ENCODE peak calls at places on chromosomes 7 and 10, in five cellular contexts. B is neuronal stem cell, M is fibroblast of lung, O is SK-N-SH, Z is neural progenitor cell. A is an unnamed sample.

GRCh38 chr10:15305161-15305560 is 65.9 kb downstream of the FAM171A1 start:
- DNase-seq in B (no peak), M (no peak), O (no peak), Z (no peak), A (no peak)

GRCh38 chr10:8057636-8058273 is 3.3 kb downstream of the GATA3 start:
- DNase-seq in B (peak; percentile 11), M (no peak), O (no peak), Z (peak; percentile 54), A (peak; percentile 22)

GRCh38 chr10:54469587-54470323 is 331.3 kb downstream of the PCDH15 start:
- DNase-seq in B (no peak), M (no peak), O (no peak), Z (no peak), A (peak; percentile 11)

GRCh38 chr7:101936612-101937231 is 119.3 kb downstream of the CUX1 start:
- DNase-seq in B (no peak), M (peak; percentile 52), O (no peak), Z (peak; percentile 47), A (peak; percentile 77)

GRCh38 chr10:102675887-102676616 is 31.8 kb downstream of the TRIM8 start:
- DNase-seq in B (peak; percentile 40), M (peak; percentile 91), O (no peak), Z (peak; percentile 77), A (peak; percentile 61)

GRCh38 chr7:121530251-121531174 is 134.4 kb upstream of the FAM3C start:
- DNase-seq in B (no peak), M (peak; percentile 83), O (no peak), Z (no peak), A (peak; percentile 37)

GRCh38 chr7:100540073-100540723 is 1.2 kb downstream of the AGFG2 start:
- DNase-seq in B (no peak), M (no peak), O (no peak), Z (no peak), A (peak; percentile 80)

GRCh38 chr7:74074731-74075130 is 8.9 kb upstream of the LIMK1 start:
- DNase-seq in B (no peak), M (no peak), O (no peak), Z (no peak), A (no peak)

GRCh38 chr7:159038066-159038465 is 106.6 kb downstream of the VIPR2 start:
- DNase-seq in B (no peak), M (no peak), O (no peak), Z (no peak), A (no peak)

GRCh38 chr10:93221171-93221496 is 147.4 kb downstream of the CYP26A1 start:
- DNase-seq in B (no peak), M (no peak), O (no peak), Z (no peak), A (no peak)

GRCh38 chr7:158094671-158095256 is 492.9 kb downstream of the PTPRN2 start:
- DNase-seq in B (no peak), M (no peak), O (no peak), Z (no peak), A (no peak)

GRCh38 chr7:104963991-104964385 is 50.0 kb upstream of the KMT2E start:
- DNase-seq in B (no peak), M (peak; percentile 81), O (no peak), Z (no peak), A (no peak)

GRCh38 chr10:42640610-42641229 is 2.4 kb upstream of the ZNF33B start:
- DNase-seq in B (no peak), M (no peak), O (no peak), Z (no peak), A (peak; percentile 20)

GRCh38 chr10:114694735-114695134 is 36.7 kb upstream of the ABLIM1 start:
- DNase-seq in B (peak; percentile 38), M (peak; percentile 36), O (peak; percentile 41), Z (peak; percentile 71), A (peak; percentile 73)

GRCh38 chr7:33845991-33846509 is 59.3 kb upstream of the BMPER start:
- DNase-seq in B (no peak), M (peak; percentile 64), O (no peak), Z (no peak), A (no peak)

GRCh38 chr10:10589540-10589939 is 428.1 kb upstream of the CELF2 start:
- DNase-seq in B (no peak), M (peak; percentile 98), O (no peak), Z (no peak), A (peak; percentile 50)

GRCh38 chr7:140673063-140673769 is 471 bp downstream of the ADCK2 start:
- DNase-seq in B (peak; percentile 24), M (no peak), O (peak; percentile 89), Z (peak; percentile 57), A (peak; percentile 77)

GRCh38 chr10:86354761-86355540 is 11.6 kb downstream of the GRID1 start:
- DNase-seq in B (no peak), M (no peak), O (no peak), Z (no peak), A (no peak)

GRCh38 chr10:63497321-63497720 is 23.9 kb upstream of the REEP3 start:
- DNase-seq in B (no peak), M (no peak), O (no peak), Z (no peak), A (no peak)

GRCh38 chr7:7103343-7104313 is 78.7 kb upstream of the C1GALT1 start:
- DNase-seq in B (no peak), M (peak; percentile 87), O (peak; percentile 67), Z (peak; percentile 55), A (peak; percentile 64)

GRCh38 chr7:158976468-158976848 is 120.1 kb downstream of the DYNC2I1 start:
- DNase-seq in B (no peak), M (no peak), O (no peak), Z (peak; percentile 31), A (no peak)

GRCh38 chr10:43846187-43846680 is 197.6 kb upstream of the ZNF32 start:
- DNase-seq in B (no peak), M (peak; percentile 89), O (no peak), Z (no peak), A (no peak)

GRCh38 chr7:106050002-106050742 is 61.9 kb downstream of the SYPL1 start:
- DNase-seq in B (no peak), M (peak; percentile 71), O (peak; percentile 37), Z (peak; percentile 16), A (peak; percentile 55)

DNA sequence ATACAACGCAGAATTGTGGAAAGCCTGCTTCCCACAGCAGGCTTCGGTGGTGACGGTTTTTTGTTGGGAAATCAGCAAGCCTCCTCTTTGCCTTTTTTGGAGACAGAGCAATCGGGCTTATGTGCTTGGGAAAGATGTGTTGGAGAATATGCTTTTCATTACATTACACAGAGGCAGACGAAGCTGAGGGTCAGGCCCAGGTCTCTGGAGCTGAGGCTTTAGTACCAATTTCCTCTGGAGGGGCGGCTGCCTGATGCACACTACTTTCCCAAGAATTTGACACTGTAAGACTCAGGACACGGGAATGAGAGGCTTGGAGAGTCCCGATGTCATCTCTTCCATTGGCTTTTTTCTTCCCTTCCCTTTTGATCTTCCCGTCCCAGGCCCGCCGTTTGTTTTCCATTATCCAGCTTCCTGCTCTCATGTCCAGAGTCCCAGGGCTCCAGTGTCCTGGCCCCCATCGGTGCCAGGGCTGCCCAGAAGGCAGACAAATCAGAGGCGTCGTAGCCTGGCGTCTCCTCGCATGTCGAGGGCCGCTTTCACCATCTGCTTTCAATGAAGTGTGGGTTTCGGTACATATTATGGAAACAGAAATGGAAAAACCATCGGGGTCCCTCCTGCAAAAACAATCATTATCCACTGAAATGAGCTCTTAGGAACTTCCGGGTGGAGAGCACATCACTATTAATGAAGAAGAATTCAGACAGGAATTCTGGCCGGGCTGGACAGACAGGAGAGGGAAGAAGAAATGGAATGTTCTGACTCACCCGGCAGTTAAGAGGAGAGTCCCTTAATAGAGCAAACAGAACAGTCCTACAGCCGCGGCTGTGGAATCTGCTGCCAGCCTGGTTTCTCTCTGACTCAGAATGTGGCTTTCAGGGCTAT is 123.0 kb upstream of the JCAD start:
- DNase-seq in B (no peak), M (peak; percentile 91), O (peak; percentile 38), Z (no peak), A (peak; percentile 81)
- H2AFZ ChIP-seq in B (peak overlapping the region; percentile 63), M (no peak overlapping the region), O (peak overlapping the region; percentile 24), Z (no peak overlapping the region), A (peak overlapping the region; percentile 1)

GRCh38 chr10:107019154-107019553 is 145.4 kb downstream of the SORCS1 start:
- DNase-seq in B (no peak), M (no peak), O (no peak), Z (no peak), A (no peak)
- H2AFZ ChIP-seq in B (no peak overlapping the region), M (no peak overlapping the region), O (no peak overlapping the region), Z (no peak overlapping the region), A (no peak overlapping the region)

GRCh38 chr7:26227987-26228386 is 26.4 kb downstream of the CBX3 start:
- DNase-seq in B (no peak), M (no peak), O (no peak), Z (no peak), A (no peak)

DNA sequence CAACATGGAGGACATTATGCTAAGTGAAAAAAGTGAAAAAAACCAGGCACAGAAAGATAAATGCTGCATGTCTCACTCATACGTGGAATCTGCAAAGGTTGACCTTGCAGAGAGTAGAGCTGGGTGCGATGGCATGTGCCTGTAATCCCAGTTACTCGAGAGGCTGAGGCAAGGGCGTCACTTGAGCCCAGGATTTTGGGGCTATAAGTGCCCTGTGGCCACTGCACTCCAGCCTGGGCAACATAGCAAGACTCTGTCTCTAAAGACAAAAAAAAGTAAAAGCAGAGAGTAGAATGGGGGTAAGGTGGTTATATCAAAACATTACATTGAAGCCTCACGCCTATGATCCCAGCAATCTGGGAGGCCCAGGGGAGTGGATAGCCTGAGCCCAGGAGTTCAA is 22.8 kb downstream of the CBX3 start:
- DNase-seq in B (no peak), M (no peak), O (no peak), Z (no peak), A (no peak)
- H2AFZ ChIP-seq in B (no peak overlapping the region), M (no peak overlapping the region), O (no peak overlapping the region), Z (no peak overlapping the region), A (no peak overlapping the region)

GRCh38 chr10:4816966-4817365 is 9.0 kb upstream of the AKR1E2 start:
- DNase-seq in B (no peak), M (no peak), O (no peak), Z (no peak), A (no peak)
- H2AFZ ChIP-seq in B (no peak overlapping the region), M (no peak overlapping the region), O (no peak overlapping the region), Z (no peak overlapping the region), A (no peak overlapping the region)

DNA sequence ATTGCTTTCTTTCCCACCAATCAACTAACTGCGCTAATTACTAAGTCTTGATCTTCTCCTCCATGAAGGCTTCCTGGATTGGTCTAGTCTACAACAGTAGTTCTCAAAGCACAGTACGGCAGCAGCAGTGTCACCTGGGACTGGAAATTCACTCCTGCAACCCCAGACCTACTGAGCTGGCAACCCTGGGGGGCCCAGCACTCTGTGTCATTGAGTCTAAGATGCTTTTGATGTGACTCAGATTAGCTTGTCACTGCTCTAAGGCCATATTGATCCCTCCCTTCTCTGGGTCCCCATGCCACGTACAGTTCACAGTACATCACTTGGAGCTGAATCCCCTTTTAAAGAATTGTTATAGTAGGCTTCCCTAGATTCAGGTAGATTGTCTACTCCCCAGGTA is 65.7 kb upstream of the KMT2C start:
- DNase-seq in B (no peak), M (no peak), O (no peak), Z (no peak), A (no peak)
- H2AFZ ChIP-seq in B (no peak overlapping the region), M (no peak overlapping the region), O (no peak overlapping the region), Z (no peak overlapping the region), A (no peak overlapping the region)

DNA sequence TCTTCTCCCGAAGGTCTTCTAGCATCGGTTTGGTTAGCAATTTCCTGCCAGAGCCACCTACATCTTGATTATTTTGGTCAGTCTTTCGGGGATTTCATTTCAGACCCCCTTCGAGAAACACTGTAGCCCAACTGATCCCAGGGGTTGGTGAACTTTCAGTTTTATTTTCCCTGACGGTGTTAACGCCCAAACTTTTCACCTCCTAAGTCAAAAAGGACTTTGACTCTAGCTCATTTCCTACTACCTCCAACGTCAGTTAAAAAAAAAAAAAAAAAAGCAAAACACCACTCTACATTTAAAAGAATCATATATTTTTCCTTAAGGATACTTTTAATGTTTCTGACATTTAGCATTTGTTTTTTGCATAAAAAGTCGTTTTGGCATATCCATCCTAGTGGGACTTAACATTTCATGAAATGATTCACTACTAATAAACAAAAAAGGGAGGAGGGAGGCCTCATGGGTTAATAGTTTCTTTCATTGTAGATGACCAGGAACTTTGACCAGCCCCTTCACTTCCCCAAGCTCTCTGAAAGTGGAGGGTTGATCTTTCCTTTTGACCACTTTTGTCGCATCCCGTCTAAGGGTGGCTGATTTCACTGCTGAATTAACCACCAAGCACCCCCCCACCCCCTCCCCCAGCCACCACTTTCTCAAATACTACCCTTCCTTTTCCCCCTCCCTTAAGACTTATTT is 771 bp upstream of the TCF7L2 start:
- DNase-seq in B (no peak), M (peak; percentile 50), O (no peak), Z (no peak), A (peak; percentile 61)
- H2AFZ ChIP-seq in B (peak overlapping the region; percentile 74), M (no peak overlapping the region), O (no peak overlapping the region), Z (no peak overlapping the region), A (peak overlapping the region; percentile 6)